ENCODE peak calls at places on chromosomes 5 and 9, in nine cellular contexts. C is GM10248; V is GM12865; R is body of pancreas; L is GM20000; T is MM.1S; B is CD4-positive, alpha-beta T cell; F is A549; Q is MCF 10A. J is an unnamed sample.

GRCh38 chr9:109956811-109957440 is 176.9 kb downstream of the PALM2AKAP2 start:
- DNase-seq in C (no peak), V (no peak), R (no peak), L (no peak), T (no peak), B (no peak), F (no peak), Q (no peak), J (no peak)

GRCh38 chr5:151449288-151449687 is 1.9 kb downstream of the SLC36A1 start:
- DNase-seq in C (no peak), V (no peak), R (no peak), L (no peak), T (no peak), B (no peak), F (no peak), Q (no peak), J (no peak)

GRCh38 chr9:102072061-102072764 is 333.8 kb upstream of the GRIN3A start:
- DNase-seq in C (no peak), V (no peak), R (no peak), L (no peak), T (no peak), B (no peak), F (no peak), Q (no peak), J (no peak)

GRCh38 chr5:112186401-112186990 is 232.6 kb downstream of the EPB41L4A start:
- DNase-seq in C (peak), V (peak), R (no peak), L (peak), T (peak), B (no peak), F (peak), Q (peak), J (peak)

GRCh38 chr5:80799573-80799972 is 144.8 kb upstream of the DHFR start:
- DNase-seq in C (no peak), V (no peak), R (no peak), L (no peak), T (no peak), B (no peak), F (no peak), Q (no peak), J (no peak)

GRCh38 chr5:77920350-77921046 is 144.4 kb upstream of the TBCA start:
- DNase-seq in C (no peak), V (peak), R (no peak), L (no peak), T (no peak), B (no peak), F (no peak), Q (no peak), J (no peak)

GRCh38 chr5:178861627-178862026 is 1.9 kb downstream of the ZNF354B start:
- DNase-seq in C (no peak), V (no peak), R (no peak), L (no peak), T (no peak), B (no peak), F (no peak), Q (no peak), J (no peak)

GRCh38 chr9:91433180-91433579 is 9.5 kb upstream of the NFIL3 start:
- DNase-seq in C (peak), V (peak), R (no peak), L (peak), T (peak), B (no peak), F (peak), Q (peak), J (peak)

GRCh38 chr9:33480094-33480493 is 6.4 kb upstream of the NOL6 start:
- DNase-seq in C (no peak), V (no peak), R (no peak), L (no peak), T (no peak), B (no peak), F (no peak), Q (no peak), J (no peak)

GRCh38 chr9:37798677-37799076 is 1.9 kb upstream of the DCAF10 start:
- DNase-seq in C (no peak), V (peak), R (no peak), L (no peak), T (peak), B (no peak), F (no peak), Q (no peak), J (no peak)

GRCh38 chr9:104245925-104246324 is 151.8 kb downstream of the SMC2 start:
- DNase-seq in C (no peak), V (no peak), R (no peak), L (no peak), T (no peak), B (no peak), F (no peak), Q (no peak), J (no peak)

GRCh38 chr5:32092938-32093812 is 80.9 kb downstream of the GOLPH3 start:
- DNase-seq in C (peak), V (peak), R (peak), L (peak), T (peak), B (peak), F (peak), Q (peak), J (peak)

GRCh38 chr5:93433422-93433821 is 147.6 kb downstream of the NR2F1-AS1 start:
- DNase-seq in C (no peak), V (no peak), R (no peak), L (no peak), T (no peak), B (no peak), F (no peak), Q (peak), J (no peak)

GRCh38 chr9:108838017-108838416 is 17.8 kb downstream of the ACTL7B start:
- DNase-seq in C (no peak), V (no peak), R (no peak), L (no peak), T (no peak), B (no peak), F (no peak), Q (peak), J (no peak)

GRCh38 chr5:67268233-67269011 is 71.8 kb upstream of the CD180 start:
- DNase-seq in C (no peak), V (no peak), R (peak), L (no peak), T (no peak), B (no peak), F (peak), Q (peak), J (no peak)

GRCh38 chr5:10246761-10247160 is 2.9 kb downstream of the ATPSCKMT start:
- DNase-seq in C (no peak), V (no peak), R (no peak), L (no peak), T (no peak), B (no peak), F (no peak), Q (peak), J (no peak)

GRCh38 chr5:158174918-158175663 is 316.1 kb upstream of the CLINT1 start:
- DNase-seq in C (peak), V (peak), R (peak), L (peak), T (peak), B (peak), F (peak), Q (peak), J (peak)

GRCh38 chr5:158647264-158647663 is 452.5 kb downstream of the EBF1 start:
- DNase-seq in C (no peak), V (no peak), R (no peak), L (no peak), T (no peak), B (no peak), F (no peak), Q (no peak), J (no peak)

GRCh38 chr5:59559847-59560246 is 333.7 kb downstream of the PDE4D start:
- DNase-seq in C (no peak), V (no peak), R (no peak), L (no peak), T (no peak), B (no peak), F (no peak), Q (no peak), J (no peak)

GRCh38 chr5:26649000-26649399 is 389.4 kb downstream of the CDH9 start:
- DNase-seq in C (no peak), V (no peak), R (no peak), L (no peak), T (no peak), B (no peak), F (no peak), Q (no peak), J (no peak)

GRCh38 chr9:105656131-105656921 is 5.9 kb upstream of the TAL2 start:
- DNase-seq in C (peak), V (peak), R (peak), L (peak), T (peak), B (peak), F (peak), Q (peak), J (peak)

GRCh38 chr5:2149196-2149541 is 266.4 kb upstream of the IRX4 start:
- DNase-seq in C (no peak), V (peak), R (no peak), L (no peak), T (peak), B (no peak), F (peak), Q (peak), J (peak)

GRCh38 chr9:77953590-77953989 is 78.0 kb downstream of the GNAQ start:
- DNase-seq in C (no peak), V (no peak), R (no peak), L (no peak), T (no peak), B (no peak), F (no peak), Q (no peak), J (no peak)

GRCh38 chr9:27019589-27019988 is 14.1 kb upstream of the LRRC19 start:
- DNase-seq in C (no peak), V (no peak), R (no peak), L (no peak), T (no peak), B (no peak), F (no peak), Q (peak), J (no peak)

GRCh38 chr5:31106742-31107546 is 86.5 kb upstream of the CDH6 start:
- DNase-seq in C (no peak), V (no peak), R (no peak), L (no peak), T (no peak), B (no peak), F (no peak), Q (no peak), J (no peak)

GRCh38 chr9:136437430-136437829 is 2.2 kb downstream of the INPP5E start:
- DNase-seq in C (no peak), V (no peak), R (no peak), L (no peak), T (no peak), B (no peak), F (no peak), Q (peak), J (no peak)

GRCh38 chr9:6904366-6904765 is 146.6 kb downstream of the KDM4C start:
- DNase-seq in C (no peak), V (no peak), R (no peak), L (no peak), T (no peak), B (no peak), F (no peak), Q (no peak), J (no peak)

GRCh38 chr9:2085719-2086515 is 70.8 kb downstream of the SMARCA2 start:
- DNase-seq in C (no peak), V (no peak), R (no peak), L (no peak), T (no peak), B (no peak), F (no peak), Q (no peak), J (no peak)

DNA sequence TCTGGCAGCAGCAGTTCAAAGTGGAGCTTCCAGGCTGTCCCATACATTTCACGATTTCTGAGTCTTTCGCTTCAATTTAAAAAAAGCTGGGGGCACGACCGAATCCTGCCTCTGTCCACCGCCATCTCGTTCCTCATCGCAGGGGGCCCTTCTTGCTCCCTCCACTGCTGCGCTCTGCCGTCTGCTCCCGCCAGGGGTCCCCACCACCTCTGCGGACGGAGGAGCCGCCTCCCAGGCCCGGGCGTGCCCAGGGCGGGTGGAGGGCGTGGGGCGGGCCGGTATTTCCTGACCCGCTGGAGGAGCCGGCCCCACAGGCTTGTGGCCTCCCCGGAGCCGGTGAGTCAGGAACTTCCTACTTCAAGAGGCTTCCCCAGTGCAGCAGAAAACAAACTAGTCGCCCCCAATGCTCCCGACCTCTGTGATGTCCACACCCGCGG is 50.4 kb downstream of the USP20 start:
- DNase-seq in C (peak), V (peak), R (peak), L (peak), T (peak), B (peak), F (peak), Q (peak), J (peak)
- TF ChIP-seq CTCF in C (peak), V (peak), R (peak), L (peak), T (peak), B (peak), F (peak), Q (peak), J (peak)

DNA sequence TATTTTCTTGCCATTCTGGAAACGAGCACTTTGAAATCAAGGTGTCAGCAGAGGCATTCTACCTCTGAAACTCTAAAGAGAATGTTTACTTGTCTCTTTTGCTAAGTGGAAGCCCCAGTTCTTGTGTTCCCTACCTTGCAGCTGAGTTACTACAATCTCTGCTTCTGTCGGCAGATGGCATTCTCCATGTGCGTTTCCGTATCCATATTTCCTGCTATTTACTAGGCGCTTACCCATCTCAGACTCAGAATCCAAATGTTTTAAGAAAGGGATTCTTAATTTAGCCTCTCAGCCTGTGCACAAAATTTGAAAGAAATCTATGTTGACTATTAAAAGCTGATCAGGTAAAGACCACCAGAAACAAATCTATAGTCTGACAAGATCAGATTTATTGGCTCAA is 221.3 kb upstream of the FTMT start:
- DNase-seq in C (no peak), V (no peak), R (no peak), L (no peak), T (no peak), B (no peak), F (no peak), Q (peak), J (no peak)
- TF ChIP-seq CTCF in C (no peak), V (no peak), R (peak), L (no peak), T (no peak), B (no peak), F (peak), Q (peak), J (no peak)

GRCh38 chr9:34562136-34562745 is 27.3 kb downstream of the CNTFR start:
- DNase-seq in C (no peak), V (peak), R (no peak), L (no peak), T (no peak), B (no peak), F (no peak), Q (peak), J (peak)
- TF ChIP-seq CTCF in C (peak), V (peak), R (peak), L (peak), T (peak), B (peak), F (peak), Q (peak), J (peak)

DNA sequence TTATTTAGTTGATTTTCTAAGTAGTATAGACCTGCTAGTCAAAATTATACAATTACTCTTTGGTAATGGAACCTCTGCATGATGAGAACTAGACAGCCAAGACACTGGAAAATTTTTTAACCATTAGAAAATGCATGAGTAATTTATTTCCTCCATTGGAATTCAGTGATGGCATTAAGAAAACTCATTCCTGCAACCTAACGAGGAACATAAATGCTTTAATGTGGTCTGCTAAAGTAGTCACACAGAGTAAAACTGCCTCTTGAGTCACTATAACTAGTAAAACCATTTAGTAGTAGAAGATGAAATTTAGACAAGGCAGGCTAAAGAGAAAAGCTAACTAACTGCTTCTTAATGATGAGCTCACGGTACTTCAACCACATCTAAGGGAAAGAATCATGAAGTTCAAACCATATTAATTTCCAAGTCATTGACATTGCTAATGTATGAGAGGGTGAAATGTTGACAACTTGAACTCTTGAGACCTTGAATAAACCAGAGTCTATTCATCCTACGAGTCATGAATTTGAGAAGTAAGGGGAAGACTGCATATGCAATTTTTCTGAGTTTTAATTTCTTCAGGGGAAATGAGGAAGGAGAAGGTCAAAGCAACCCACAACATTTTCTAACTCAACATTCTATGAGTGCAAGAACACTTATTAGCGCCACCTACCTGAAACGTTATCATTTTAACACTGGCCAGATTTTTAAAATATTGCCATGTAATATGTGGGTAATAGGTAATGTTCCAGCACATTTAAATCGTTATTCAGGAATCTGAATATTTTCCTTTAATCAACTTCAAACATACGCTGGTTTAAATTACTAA is 74.4 kb downstream of the GLIS3 start:
- DNase-seq in C (no peak), V (no peak), R (no peak), L (no peak), T (no peak), B (no peak), F (no peak), Q (peak), J (no peak)
- TF ChIP-seq CTCF in C (no peak), V (no peak), R (peak), L (peak), T (no peak), B (no peak), F (peak), Q (peak), J (no peak)

GRCh38 chr5:69414885-69415583 is at the start of gene MARVELD2:
- DNase-seq in C (peak), V (peak), R (peak), L (peak), T (peak), B (peak), F (peak), Q (peak), J (peak)
- TF ChIP-seq CTCF in C (peak), V (peak), R (peak), L (no peak), T (peak), B (no peak), F (peak), Q (peak), J (no peak)

DNA sequence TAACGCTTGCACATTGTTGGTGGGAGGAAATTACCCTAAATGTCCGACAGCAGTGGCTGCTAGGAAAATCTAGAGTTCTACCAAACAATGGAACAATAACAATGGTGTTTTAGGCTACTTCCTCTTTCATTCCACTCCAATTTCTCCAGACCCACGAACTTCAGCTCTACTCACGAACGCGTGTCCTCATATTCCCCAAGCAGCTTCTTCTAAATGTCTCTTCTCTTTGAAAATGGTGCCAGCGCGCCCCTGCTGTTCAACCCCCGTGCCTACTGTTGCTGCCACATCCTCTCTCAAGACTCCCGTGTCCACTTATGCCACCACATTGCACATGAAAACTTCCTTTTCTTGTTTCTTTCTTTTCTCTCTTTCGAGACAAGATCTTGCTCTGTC is 25.6 kb downstream of the OR2V2 start:
- DNase-seq in C (peak), V (peak), R (no peak), L (no peak), T (peak), B (no peak), F (no peak), Q (no peak), J (peak)
- TF ChIP-seq CTCF in C (no peak), V (no peak), R (peak), L (peak), T (peak), B (peak), F (peak), Q (peak), J (no peak)

DNA sequence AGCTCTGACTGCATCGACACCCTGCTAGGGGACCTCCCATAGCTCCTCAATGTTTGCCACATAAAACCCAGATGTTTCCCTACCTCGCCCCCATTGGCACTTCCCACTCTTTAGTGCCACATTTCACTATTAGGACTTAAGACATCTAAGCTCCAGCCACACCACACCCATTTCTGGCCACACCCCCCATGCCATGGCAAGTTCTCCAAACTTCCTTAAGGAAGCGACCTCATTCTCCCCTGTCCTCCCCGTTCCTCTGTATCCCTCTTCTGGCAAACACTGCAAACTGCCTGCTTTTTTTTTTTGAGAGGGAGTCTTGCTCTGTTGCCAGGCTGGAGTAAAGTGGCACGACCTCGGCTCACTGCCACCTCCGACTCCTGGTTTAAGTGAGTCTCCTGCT is 62.9 kb downstream of the USP20 start:
- DNase-seq in C (no peak), V (no peak), R (no peak), L (no peak), T (no peak), B (no peak), F (peak), Q (peak), J (peak)
- TF ChIP-seq CTCF in C (no peak), V (no peak), R (no peak), L (no peak), T (no peak), B (no peak), F (no peak), Q (no peak), J (no peak)

GRCh38 chr9:83385317-83385716 is 152.9 kb downstream of the FRMD3 start:
- DNase-seq in C (no peak), V (no peak), R (no peak), L (no peak), T (no peak), B (no peak), F (no peak), Q (no peak), J (no peak)

GRCh38 chr9:83384214-83384613 is 154.0 kb downstream of the FRMD3 start:
- DNase-seq in C (no peak), V (no peak), R (no peak), L (no peak), T (no peak), B (no peak), F (no peak), Q (no peak), J (no peak)

GRCh38 chr9:83392228-83392627 is 146.0 kb downstream of the FRMD3 start:
- DNase-seq in C (no peak), V (no peak), R (no peak), L (no peak), T (no peak), B (no peak), F (no peak), Q (no peak), J (no peak)

GRCh38 chr9:83387401-83388185 is 150.6 kb downstream of the FRMD3 start:
- DNase-seq in C (no peak), V (no peak), R (no peak), L (no peak), T (no peak), B (no peak), F (no peak), Q (no peak), J (no peak)

GRCh38 chr9:83388346-83388745 is 149.9 kb downstream of the FRMD3 start:
- DNase-seq in C (no peak), V (no peak), R (no peak), L (no peak), T (no peak), B (no peak), F (no peak), Q (no peak), J (no peak)
- TF ChIP-seq CTCF in C (no peak), V (no peak), R (no peak), L (no peak), T (no peak), B (no peak), F (no peak), Q (no peak), J (no peak)